ENCODE peak calls at places on chromosomes 7 and 10, in eight cellular contexts. P, Q, I, Z, T, C, A and G are unnamed samples. For H3K36me3, the result is how much of the 10 kb centered on the place peaks cover.

GRCh38 chr10:99660662-99661369 is 1.5 kb downstream of the ENTPD7 start:
- DNase-seq in Z (no peak), I (no peak), A (no peak), P (no peak), Q (peak), C (peak), T (no peak), G (peak)

GRCh38 chr10:100175873-100176272 is 10.0 kb downstream of the ERLIN1 start:
- DNase-seq in C (no peak), P (no peak), A (no peak), I (no peak), Z (no peak), Q (no peak), T (no peak), G (no peak)

GRCh38 chr7:86968618-86969017 is 90.8 kb downstream of the ELAPOR2 start:
- DNase-seq in T (no peak), P (no peak), Q (no peak), I (no peak), Z (no peak), A (peak), C (no peak), G (no peak)

GRCh38 chr7:39664057-39664456 is 40.7 kb downstream of the RALA start:
- DNase-seq in P (no peak), I (no peak), Q (no peak), C (no peak), Z (no peak), T (no peak), A (no peak), G (no peak)

GRCh38 chr10:97926055-97926454 is 76.4 kb downstream of the GOLGA7B start:
- DNase-seq in A (no peak), I (no peak), C (no peak), T (no peak), Z (no peak), Q (no peak), P (no peak), G (no peak)

GRCh38 chr7:31783221-31783620 is 96.2 kb downstream of the PPP1R17 start:
- DNase-seq in T (no peak), C (no peak), I (no peak), Q (no peak), P (no peak), A (no peak), Z (no peak), G (no peak)

GRCh38 chr7:128790297-128791037 is 1.3 kb upstream of the CCDC136 start:
- DNase-seq in Z (peak), C (no peak), P (peak), T (no peak), Q (no peak), A (no peak), I (no peak), G (no peak)

GRCh38 chr7:151148319-151149259 is 18.9 kb downstream of the GBX1 start:
- DNase-seq in A (no peak), P (no peak), C (no peak), T (no peak), I (no peak), Q (no peak), Z (no peak), G (no peak)

GRCh38 chr7:85000973-85001372 is 185.9 kb downstream of the SEMA3D start:
- DNase-seq in C (no peak), Z (peak), T (no peak), I (no peak), A (no peak), P (no peak), Q (no peak), G (no peak)

GRCh38 chr7:106893591-106893990 is 28.5 kb downstream of the PIK3CG start:
- DNase-seq in T (no peak), I (no peak), A (peak), C (no peak), Q (no peak), P (no peak), Z (no peak), G (no peak)

GRCh38 chr10:30433286-30433778 is 652 bp upstream of the MAP3K8 start:
- DNase-seq in A (peak), Z (peak), Q (peak), C (peak), T (peak), P (peak), I (peak), G (peak)

GRCh38 chr10:77274046-77274795 is 363.4 kb downstream of the KCNMA1 start:
- DNase-seq in Q (peak), T (peak), C (peak), A (peak), P (peak), I (no peak), Z (no peak), G (peak)

GRCh38 chr7:75842836-75843446 is 29.3 kb upstream of the CCL24 start:
- DNase-seq in A (peak), C (peak), Z (no peak), I (no peak), T (peak), Q (peak), P (no peak), G (peak)

GRCh38 chr10:43284341-43284910 is 17.6 kb upstream of the RASGEF1A start:
- DNase-seq in Z (peak), A (peak), P (peak), I (no peak), T (peak), C (no peak), Q (no peak), G (peak)

GRCh38 chr7:17507717-17508116 is 209.3 kb downstream of the AHR start:
- DNase-seq in Z (no peak), Q (no peak), A (no peak), C (no peak), T (no peak), P (no peak), I (no peak), G (no peak)

GRCh38 chr7:44050915-44051560 is 6.5 kb downstream of the DBNL start:
- DNase-seq in P (no peak), T (no peak), A (no peak), Z (no peak), I (no peak), C (no peak), Q (no peak), G (no peak)

GRCh38 chr7:9937944-9938631 is 1035.6 kb upstream of the PHF14 start:
- DNase-seq in C (peak), P (no peak), Q (peak), Z (peak), T (no peak), I (no peak), A (peak), G (no peak)

GRCh38 chr7:343227-343822 is 53.4 kb downstream of the FOXL3 start:
- DNase-seq in T (peak), P (no peak), I (no peak), Z (no peak), Q (no peak), A (no peak), C (no peak), G (no peak)

GRCh38 chr10:117418121-117418520 is 42.9 kb upstream of the PDZD8 start:
- DNase-seq in Z (no peak), I (no peak), P (no peak), Q (no peak), T (no peak), A (peak), C (no peak), G (no peak)

GRCh38 chr10:71433116-71433982 is 36.6 kb downstream of the CDH23 start:
- DNase-seq in P (no peak), Q (no peak), T (no peak), A (no peak), I (no peak), C (no peak), Z (no peak), G (peak)

GRCh38 chr10:2463301-2463700 is 604.0 kb upstream of the PFKP start:
- DNase-seq in I (no peak), Z (no peak), Q (peak), C (peak), A (no peak), P (no peak), T (no peak), G (no peak)

GRCh38 chr7:130022115-130022514 is 29.1 kb downstream of the ZC3HC1 start:
- DNase-seq in Q (no peak), P (no peak), I (no peak), C (no peak), Z (no peak), T (no peak), A (no peak), G (no peak)
- H3K36me3 ChIP-seq in Q (under half), P (under half), I (half or more), C (under half), Z (half or more), T (under half), A (under half), G (half or more)

GRCh38 chr10:63133787-63134557 is 844 bp downstream of the NRBF2 start:
- DNase-seq in A (peak), I (no peak), T (no peak), Z (peak), Q (peak), C (no peak), P (no peak), G (peak)

GRCh38 chr10:63132651-63133055 is 475 bp upstream of the NRBF2 start:
- DNase-seq in C (no peak), P (no peak), T (no peak), I (no peak), Z (no peak), Q (no peak), A (no peak), G (no peak)

GRCh38 chr10:63129888-63130287 is 3.2 kb upstream of the NRBF2 start:
- DNase-seq in C (peak), P (peak), Z (peak), A (no peak), T (no peak), Q (peak), I (no peak), G (peak)

GRCh38 chr10:63137306-63137705 is 4.2 kb downstream of the NRBF2 start:
- DNase-seq in T (peak), C (peak), A (no peak), P (no peak), Z (no peak), Q (peak), I (no peak), G (peak)

DNA sequence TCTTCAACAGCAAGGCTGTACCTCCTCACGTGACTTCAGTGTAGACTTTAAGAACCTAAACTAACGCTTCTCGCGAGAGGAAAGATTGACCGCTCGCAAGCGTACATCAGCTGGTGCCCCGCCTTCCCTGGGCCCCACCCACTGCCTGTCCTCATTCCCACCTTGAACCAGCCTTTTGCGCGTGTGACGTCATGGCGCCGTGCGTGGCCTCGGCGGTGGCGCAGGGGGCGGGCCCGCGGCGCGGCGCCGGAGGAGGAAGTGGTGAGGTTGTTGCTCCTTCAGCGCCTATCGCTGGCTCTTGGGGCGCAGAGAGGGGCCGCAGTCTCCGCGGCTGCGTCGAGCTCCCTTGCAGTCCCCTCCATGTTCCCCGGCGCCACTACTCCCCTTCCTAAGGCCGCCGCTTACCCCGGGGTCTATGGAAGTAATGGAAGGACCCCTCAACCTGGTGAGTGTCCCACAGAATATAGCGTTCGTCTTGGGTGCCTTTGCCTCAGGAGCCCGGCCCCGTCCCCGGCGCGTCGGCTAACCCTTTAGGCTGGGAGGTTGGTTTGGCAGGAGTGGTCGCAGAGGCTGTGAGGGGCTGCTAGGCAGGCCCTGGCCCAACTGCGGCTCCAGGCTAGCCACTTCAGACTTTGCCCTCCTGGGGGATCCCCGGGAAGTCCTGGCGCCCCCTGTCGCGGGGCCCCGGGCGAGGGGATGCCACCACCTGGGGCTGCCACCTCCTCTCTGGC is at the start of gene NRBF2:
- DNase-seq in C (peak), Q (peak), P (peak), A (peak), T (peak), Z (peak), I (peak), G (peak)
- TF ChIP-seq CTCF in C (no peak), Q (peak), P (peak), A (peak), T (peak), Z (peak), I (peak), G (peak)

GRCh38 chr10:23359692-23360380 is 15.2 kb upstream of the C10orf67 start:
- DNase-seq in Z (no peak), T (no peak), I (no peak), A (no peak), P (no peak), Q (no peak), C (no peak), G (no peak)
- H3K4me2 ChIP-seq in Z (no peak), T (no peak), I (no peak), A (no peak), P (no peak), Q (no peak), C (no peak), G (no peak)

GRCh38 chr7:6425948-6426347 is 21.8 kb downstream of the DAGLB start:
- DNase-seq in C (no peak), I (no peak), Q (no peak), A (no peak), P (no peak), T (no peak), Z (no peak), G (peak)
- H3K36me3 ChIP-seq in C (under half), I (half or more), Q (under half), A (under half), P (under half), T (under half), Z (under half), G (half or more)

GRCh38 chr7:124267154-124267553 is 234.3 kb upstream of the TMEM229A start:
- DNase-seq in A (no peak), P (no peak), Q (no peak), C (no peak), T (no peak), I (no peak), Z (no peak), G (no peak)

GRCh38 chr7:124257638-124258308 is 224.9 kb upstream of the TMEM229A start:
- DNase-seq in P (no peak), I (no peak), Q (no peak), C (no peak), A (no peak), T (no peak), Z (no peak), G (no peak)

GRCh38 chr7:124261710-124262109 is 228.8 kb upstream of the TMEM229A start:
- DNase-seq in Q (no peak), C (no peak), A (no peak), T (no peak), Z (peak), P (no peak), I (no peak), G (no peak)

GRCh38 chr7:124263232-124263827 is 230.5 kb upstream of the TMEM229A start:
- DNase-seq in C (no peak), I (peak), T (peak), P (peak), Z (peak), Q (no peak), A (no peak), G (no peak)
- TF ChIP-seq CTCF in C (no peak), I (no peak), T (no peak), P (no peak), Z (peak), Q (no peak), A (no peak), G (no peak)

DNA sequence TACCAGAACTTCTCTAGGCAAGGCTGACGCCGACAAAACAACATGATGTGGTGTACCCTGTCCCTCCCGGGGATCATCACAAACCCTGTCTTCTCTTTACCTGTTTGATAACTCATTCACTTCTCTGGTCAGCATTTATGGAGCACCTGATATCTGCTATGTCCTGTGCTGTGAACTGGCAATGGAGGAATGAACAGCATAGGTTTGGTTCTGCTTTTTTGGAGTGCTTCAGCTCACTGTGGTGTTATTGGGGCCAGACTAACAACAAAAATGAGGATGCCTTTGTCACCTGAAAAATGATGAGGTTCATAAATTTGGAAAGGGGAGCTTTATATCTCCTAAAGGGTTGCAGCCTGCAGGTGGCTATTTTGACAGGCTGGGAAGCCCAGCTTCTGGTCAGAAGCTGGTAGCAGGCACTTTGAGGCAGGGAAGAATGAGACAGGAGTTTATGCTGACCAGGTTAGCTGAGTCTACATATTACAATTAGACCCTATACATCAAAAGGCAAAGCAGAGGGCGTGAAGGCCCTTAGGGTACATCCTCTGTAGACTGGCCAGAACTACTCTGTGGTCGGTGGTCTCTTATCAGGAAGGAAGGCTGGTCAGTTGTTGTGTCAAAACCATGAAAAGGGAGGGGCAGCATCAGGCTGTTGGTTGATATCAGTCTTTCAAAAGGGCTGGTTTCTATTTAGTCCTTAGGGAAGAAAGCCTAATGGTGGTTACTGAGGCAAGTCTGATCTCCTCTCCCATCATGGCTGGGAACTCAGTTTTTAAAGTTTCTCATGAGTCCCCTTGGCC is 42.3 kb downstream of the SH2D4B start:
- DNase-seq in A (no peak), Q (no peak), P (no peak), C (no peak), T (no peak), Z (no peak), I (no peak), G (no peak)
- H3K4me2 ChIP-seq in A (no peak), Q (no peak), P (no peak), C (no peak), T (no peak), Z (no peak), I (no peak), G (no peak)

GRCh38 chr10:109866995-109867635 is 56.2 kb downstream of the XPNPEP1 start:
- DNase-seq in C (no peak), T (no peak), Q (no peak), A (no peak), I (no peak), P (no peak), Z (no peak), G (no peak)
- H3K36me3 ChIP-seq in C (half or more), T (under half), Q (under half), A (under half), I (under half), P (under half), Z (under half), G (half or more)